ENCODE peak calls at places on chromosome 9, in ten cellular contexts. I, U, H, R, G, Q, P, D, B and J are unnamed samples.

GRCh38 chr9:37262410-37262809 is 142.0 kb downstream of the ZCCHC7 start:
- DNase-seq in I (no peak), U (no peak), H (peak; percentile 30), R (no peak), G (no peak), Q (peak; percentile 52), P (no peak), D (no peak), B (no peak), J (no peak)

GRCh38 chr9:136825295-136826187 is 16.7 kb upstream of the AJM1 start:
- DNase-seq in I (no peak), U (no peak), H (no peak), R (no peak), G (no peak), Q (no peak), P (no peak), D (no peak), B (peak; percentile 57), J (no peak)

GRCh38 chr9:2271426-2271825 is 256.3 kb downstream of the SMARCA2 start:
- DNase-seq in I (peak; percentile 18), U (no peak), H (peak; percentile 10), R (no peak), G (no peak), Q (peak; percentile 77), P (no peak), D (no peak), B (no peak), J (no peak)

GRCh38 chr9:109766351-109766750 is 13.6 kb upstream of the PALM2AKAP2 start:
- DNase-seq in I (no peak), U (no peak), H (peak; percentile 91), R (no peak), G (no peak), Q (peak; percentile 76), P (no peak), D (no peak), B (no peak), J (no peak)

GRCh38 chr9:127809562-127810377 is 7.1 kb downstream of the FPGS start:
- DNase-seq in I (no peak), U (no peak), H (peak; percentile 20), R (no peak), G (no peak), Q (peak; percentile 55), P (no peak), D (peak; percentile 51), B (no peak), J (no peak)

GRCh38 chr9:91727316-91727861 is 222.6 kb downstream of the ROR2 start:
- DNase-seq in I (peak; percentile 16), U (peak; percentile 48), H (peak; percentile 28), R (no peak), G (no peak), Q (peak; percentile 48), P (no peak), D (peak; percentile 46), B (no peak), J (no peak)

GRCh38 chr9:27203783-27204182 is 93.2 kb downstream of the EQTN start:
- DNase-seq in I (no peak), U (no peak), H (peak; percentile 47), R (no peak), G (no peak), Q (no peak), P (no peak), D (no peak), B (no peak), J (no peak)

GRCh38 chr9:134545213-134546211 is 96.1 kb upstream of the COL5A1 start:
- DNase-seq in I (no peak), U (no peak), H (peak; percentile 91), R (no peak), G (no peak), Q (no peak), P (peak; percentile 32), D (no peak), B (peak; percentile 59), J (no peak)

GRCh38 chr9:127903557-127904475 is 4.4 kb upstream of the ST6GALNAC6 start:
- DNase-seq in I (no peak), U (no peak), H (no peak), R (peak; percentile 91), G (peak; percentile 78), Q (peak; percentile 65), P (peak; percentile 86), D (no peak), B (peak; percentile 96), J (peak; percentile 27)

GRCh38 chr9:133979124-133979920 is 12.8 kb downstream of the VAV2 start:
- DNase-seq in I (no peak), U (no peak), H (peak; percentile 46), R (peak; percentile 47), G (no peak), Q (peak; percentile 52), P (peak; percentile 64), D (no peak), B (peak; percentile 89), J (no peak)

GRCh38 chr9:123201083-123201482 is 67.3 kb downstream of the STRBP start:
- DNase-seq in I (no peak), U (no peak), H (no peak), R (no peak), G (no peak), Q (no peak), P (no peak), D (no peak), B (no peak), J (no peak)

GRCh38 chr9:130539473-130540223 is 39.7 kb upstream of the FUBP3 start:
- DNase-seq in I (peak; percentile 40), U (peak; percentile 78), H (peak; percentile 67), R (no peak), G (no peak), Q (peak; percentile 77), P (no peak), D (no peak), B (no peak), J (no peak)

GRCh38 chr9:102714184-102714583 is 280.9 kb upstream of the CYLC2 start:
- DNase-seq in I (no peak), U (no peak), H (no peak), R (no peak), G (no peak), Q (no peak), P (no peak), D (no peak), B (no peak), J (no peak)
- H3K9me3 ChIP-seq in I (peaks cover 21% of the 10 kb centered on the region), U (no peaks in the 10 kb centered on the region), H (no peaks in the 10 kb centered on the region), R (peaks cover 32% of the 10 kb centered on the region), G (no peaks in the 10 kb centered on the region), Q (no peaks in the 10 kb centered on the region), P (peaks cover 12% of the 10 kb centered on the region), D (no peaks in the 10 kb centered on the region), B (peaks cover 4% of the 10 kb centered on the region), J (no peaks in the 10 kb centered on the region)

DNA sequence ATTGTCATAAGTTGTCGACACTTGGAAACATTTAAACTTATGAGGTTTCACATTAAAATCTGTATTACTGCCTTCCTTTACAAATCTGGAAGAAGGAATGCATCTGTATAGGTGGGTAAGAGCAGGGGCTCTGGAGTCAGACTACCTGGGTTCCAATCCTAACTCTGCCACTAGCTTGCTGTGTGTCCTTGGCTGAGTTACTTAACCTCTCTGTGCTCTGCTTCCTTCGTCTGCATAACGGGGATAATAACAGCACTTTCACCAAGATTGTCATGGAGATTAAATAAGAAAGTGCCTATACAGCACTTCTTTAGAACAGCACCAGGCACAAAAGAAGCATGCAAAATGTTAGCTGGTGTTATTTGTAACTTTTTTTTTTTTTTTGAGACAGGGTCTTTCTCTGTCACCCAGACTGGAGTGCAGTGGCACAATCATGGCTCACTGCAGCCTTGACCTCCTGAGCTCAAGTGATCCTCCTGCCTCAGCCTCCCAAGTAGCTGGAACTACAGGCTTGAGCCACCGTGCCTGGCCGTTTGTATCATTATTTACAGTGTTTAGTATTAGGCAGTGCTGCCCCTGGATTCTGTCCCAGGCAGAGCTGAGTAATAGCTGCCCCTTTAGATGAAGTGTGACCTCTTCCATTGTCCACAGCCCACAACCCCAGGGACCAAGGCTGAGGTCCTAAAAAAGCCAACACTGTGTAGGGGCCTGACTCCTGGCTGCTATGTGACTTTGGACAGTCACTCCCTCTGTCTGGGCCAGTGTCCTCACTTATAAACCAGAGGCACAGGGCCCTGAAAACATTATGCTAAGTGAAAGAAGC is 25.4 kb upstream of the TTLL11 start:
- DNase-seq in I (no peak), U (no peak), H (peak; percentile 33), R (no peak), G (no peak), Q (no peak), P (no peak), D (no peak), B (no peak), J (no peak)
- H3K27ac ChIP-seq in I (no peak overlapping the region), U (no peak overlapping the region), H (no peak overlapping the region), R (no peak overlapping the region), G (no peak overlapping the region), Q (no peak overlapping the region), P (no peak overlapping the region), D (no peak overlapping the region), B (no peak overlapping the region), J (no peak overlapping the region)

GRCh38 chr9:131733601-131734061 is 6.2 kb downstream of the RAPGEF1 start:
- DNase-seq in I (no peak), U (peak; percentile 95), H (peak; percentile 99), R (no peak), G (no peak), Q (peak; percentile 78), P (peak; percentile 86), D (no peak), B (peak; percentile 77), J (no peak)

GRCh38 chr9:131731237-131731995 is 8.5 kb downstream of the RAPGEF1 start:
- DNase-seq in I (no peak), U (no peak), H (peak; percentile 20), R (no peak), G (no peak), Q (no peak), P (no peak), D (no peak), B (peak; percentile 23), J (peak; percentile 16)

GRCh38 chr9:131732636-131733340 is 7.1 kb downstream of the RAPGEF1 start:
- DNase-seq in I (no peak), U (no peak), H (no peak), R (no peak), G (no peak), Q (peak; percentile 42), P (no peak), D (no peak), B (peak; percentile 52), J (peak; percentile 30)

GRCh38 chr9:131734165-131734610 is 5.7 kb downstream of the RAPGEF1 start:
- DNase-seq in I (no peak), U (peak; percentile 85), H (peak; percentile 30), R (peak; percentile 32), G (peak; percentile 61), Q (peak; percentile 52), P (peak; percentile 85), D (no peak), B (peak; percentile 78), J (peak; percentile 51)

DNA sequence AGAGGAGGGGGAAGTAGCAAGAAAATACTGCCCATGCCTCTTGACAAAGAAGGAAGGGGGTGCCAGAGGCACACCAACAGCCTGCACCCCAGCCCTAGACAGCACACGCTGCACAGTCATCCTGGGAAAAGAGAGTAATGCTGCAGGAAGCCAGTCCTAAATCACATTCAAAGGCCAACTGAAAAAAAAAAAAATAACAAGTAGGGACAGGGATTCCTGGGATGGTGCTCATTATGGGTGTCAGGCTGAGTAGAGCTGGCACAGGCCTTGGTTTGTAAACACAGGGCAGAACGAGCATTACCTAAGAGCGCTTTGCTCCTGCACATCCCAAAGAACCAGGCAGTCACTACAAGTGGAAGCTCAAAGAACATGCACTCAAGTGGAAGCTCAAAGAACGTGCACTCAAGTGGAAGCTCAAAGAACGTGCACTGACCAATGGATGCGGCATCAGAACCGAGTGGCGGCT is 7.8 kb downstream of the RAPGEF1 start:
- DNase-seq in I (no peak), U (no peak), H (peak; percentile 73), R (no peak), G (peak; percentile 63), Q (peak; percentile 29), P (peak; percentile 76), D (no peak), B (peak; percentile 48), J (no peak)
- H3K4me1 ChIP-seq in I (peaks cover 30% of the 10 kb centered on the region), U (peaks cover 58% of the 10 kb centered on the region), H (peaks cover 52% of the 10 kb centered on the region), R (peaks cover 15% of the 10 kb centered on the region), G (peaks cover 50% of the 10 kb centered on the region), Q (peaks cover 84% of the 10 kb centered on the region), P (peaks cover 94% of the 10 kb centered on the region), D (peaks cover 31% of the 10 kb centered on the region), B (peaks cover 62% of the 10 kb centered on the region), J (peaks cover 80% of the 10 kb centered on the region)

GRCh38 chr9:96758845-96759673 is 18.8 kb downstream of the ZNF510 start:
- DNase-seq in I (no peak), U (no peak), H (peak; percentile 19), R (no peak), G (no peak), Q (no peak), P (no peak), D (no peak), B (no peak), J (no peak)
- H3K9me3 ChIP-seq in I (peaks cover 57% of the 10 kb centered on the region), U (peaks cover 89% of the 10 kb centered on the region), H (peaks cover 12% of the 10 kb centered on the region), R (peaks cover 100% of the 10 kb centered on the region), G (peaks cover 67% of the 10 kb centered on the region), Q (peaks cover 35% of the 10 kb centered on the region), P (peaks cover 99% of the 10 kb centered on the region), D (peaks cover 95% of the 10 kb centered on the region), B (peaks cover 95% of the 10 kb centered on the region), J (peaks cover 60% of the 10 kb centered on the region)